ENCODE peak calls at places on chromosomes 1 and 21, in ten cellular contexts. F is suprapubic skin; E is heart left ventricle; S is neural crest cell; W is omental fat pad; Q is prostate gland; A is mucosa of descending colon; O is thoracic aorta; X is CD8-positive, alpha-beta T cell; U is AG04450. H is an unnamed sample.

GRCh38 chr1:153598309-153599172 is 14.4 kb downstream of the S100A16 start:
- DNase-seq in E (no peak), X (no peak), W (no peak), O (no peak), F (no peak), Q (no peak), U (no peak), S (no peak), A (no peak), H (no peak)

GRCh38 chr1:12567288-12567819 is 50.7 kb downstream of the DHRS3 start:
- DNase-seq in U (no peak), F (no peak), E (no peak), A (no peak), X (no peak), O (no peak), Q (no peak), S (no peak), W (no peak), H (no peak)

GRCh38 chr1:112849967-112850641 is 105.9 kb downstream of the SLC16A1 start:
- DNase-seq in E (no peak), A (no peak), O (no peak), Q (no peak), W (no peak), X (no peak), U (no peak), S (peak), F (no peak), H (no peak)

GRCh38 chr21:27190601-27191000 is 223.7 kb upstream of the ADAMTS5 start:
- DNase-seq in X (no peak), Q (peak), W (no peak), A (no peak), E (no peak), F (no peak), S (no peak), U (no peak), O (no peak), H (no peak)

GRCh38 chr1:156126043-156126700 is 11.7 kb downstream of the LMNA start:
- DNase-seq in E (peak), W (peak), A (peak), F (peak), Q (no peak), S (no peak), X (peak), U (peak), O (peak), H (peak)

GRCh38 chr21:39863111-39863510 is 4.1 kb upstream of the PCP4 start:
- DNase-seq in A (peak), F (no peak), W (no peak), U (no peak), X (no peak), O (no peak), E (no peak), Q (no peak), S (no peak), H (no peak)

GRCh38 chr1:243343970-243344749 is 88.3 kb downstream of the SDCCAG8 start:
- DNase-seq in F (no peak), E (no peak), W (no peak), X (no peak), S (no peak), Q (no peak), U (no peak), O (no peak), A (peak), H (no peak)

GRCh38 chr1:171219751-171220385 is 28.4 kb upstream of the FMO1 start:
- DNase-seq in W (no peak), E (no peak), U (peak), O (no peak), S (no peak), F (no peak), A (no peak), X (no peak), Q (no peak), H (no peak)

GRCh38 chr1:232599178-232600041 is 30.5 kb downstream of the SIPA1L2 start:
- DNase-seq in Q (no peak), U (no peak), O (no peak), W (no peak), A (no peak), S (no peak), E (no peak), X (no peak), F (no peak), H (no peak)

GRCh38 chr1:243495442-243496172 is 239.8 kb downstream of the SDCCAG8 start:
- DNase-seq in A (no peak), O (no peak), U (no peak), S (no peak), F (no peak), W (no peak), E (no peak), X (no peak), Q (no peak), H (no peak)

GRCh38 chr21:46038871-46039397 is 57.4 kb downstream of the COL6A1 start:
- DNase-seq in S (no peak), Q (no peak), X (no peak), F (peak), A (no peak), W (no peak), U (no peak), E (peak), O (peak), H (no peak)

GRCh38 chr1:10628685-10629084 is 153.9 kb downstream of the PEX14 start:
- DNase-seq in U (no peak), Q (no peak), S (no peak), E (peak), W (no peak), O (no peak), A (no peak), X (no peak), F (no peak), H (no peak)

GRCh38 chr1:53116307-53116810 is 26.1 kb downstream of the SLC1A7 start:
- DNase-seq in S (no peak), E (no peak), X (no peak), Q (no peak), U (no peak), W (no peak), O (no peak), F (no peak), A (no peak), H (no peak)

GRCh38 chr1:39694026-39694425 is 2.8 kb upstream of the HPCAL4 start:
- DNase-seq in F (no peak), U (no peak), A (no peak), W (no peak), E (no peak), X (no peak), Q (no peak), S (no peak), O (no peak), H (no peak)

GRCh38 chr1:48442864-48443619 is 29.0 kb downstream of the SPATA6 start:
- DNase-seq in A (peak), U (no peak), X (no peak), W (no peak), Q (no peak), O (no peak), E (no peak), S (no peak), F (no peak), H (no peak)

GRCh38 chr1:63322248-63322943 is at the start of gene FOXD3:
- DNase-seq in U (no peak), X (no peak), S (peak), E (peak), W (no peak), F (no peak), Q (peak), O (no peak), A (peak), H (peak)

GRCh38 chr21:41562101-41563000 is 54.4 kb upstream of the TMPRSS2 start:
- DNase-seq in U (no peak), A (peak), E (peak), Q (no peak), X (no peak), S (no peak), F (no peak), W (no peak), O (no peak), H (no peak)

GRCh38 chr1:88935522-88936222 is 44.3 kb upstream of the GTF2B start:
- DNase-seq in U (peak), F (no peak), W (no peak), A (no peak), X (no peak), S (peak), Q (no peak), E (no peak), O (no peak), H (no peak)

GRCh38 chr1:115337633-115338456 is at the start of gene NGF:
- DNase-seq in O (no peak), U (peak), F (no peak), X (no peak), E (peak), A (no peak), Q (no peak), S (peak), W (no peak), H (no peak)

DNA sequence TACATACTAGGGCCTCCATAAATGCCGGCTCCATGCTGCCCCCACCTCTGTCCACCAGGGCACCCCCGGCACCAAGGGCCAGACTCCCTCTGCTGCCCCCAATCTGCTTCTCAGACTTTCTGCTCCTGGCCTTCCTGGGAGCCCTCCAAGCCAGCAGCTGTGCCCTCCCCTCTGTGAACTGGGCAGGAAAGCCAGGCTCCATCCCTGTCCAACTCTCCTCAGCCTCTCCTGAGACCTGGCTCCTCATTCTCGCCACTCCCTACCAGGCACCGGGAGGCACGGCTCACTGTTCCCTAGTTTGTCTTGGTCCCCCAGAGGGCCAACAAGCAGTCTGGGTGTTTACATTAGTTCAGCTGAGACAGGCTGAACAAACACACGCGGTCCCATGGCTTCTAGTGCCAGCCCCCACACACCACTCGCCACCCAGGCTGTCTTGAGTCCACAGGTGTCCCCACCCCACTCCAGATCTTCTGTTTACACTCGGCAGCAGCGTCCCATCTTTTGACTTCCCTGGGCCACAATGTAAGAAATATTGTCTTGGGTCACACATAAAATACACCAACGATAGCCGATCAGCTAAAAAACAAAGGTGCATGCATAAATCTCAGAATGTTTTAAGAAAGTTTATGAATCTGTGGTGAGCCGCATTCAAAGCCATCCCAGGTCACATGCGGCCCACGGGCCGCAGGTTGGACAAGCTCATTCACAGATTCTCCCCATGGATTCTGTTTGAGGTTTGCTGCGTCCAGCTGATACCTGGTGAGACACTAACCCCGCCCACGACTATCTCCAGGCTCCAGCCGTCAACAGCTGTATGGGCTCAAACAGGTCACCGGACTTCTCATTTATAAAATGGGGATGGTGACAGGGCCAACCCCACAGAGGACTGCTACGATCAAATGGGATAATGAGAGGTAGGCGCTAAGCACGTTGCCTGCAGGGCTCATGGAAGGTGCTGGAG is 29.5 kb upstream of the ECE1 start:
- DNase-seq in O (no peak), W (no peak), A (no peak), F (no peak), S (no peak), U (no peak), X (no peak), Q (peak), E (no peak), H (no peak)
- TF ChIP-seq CTCF in O (peak), W (no peak), A (no peak), F (no peak), S (no peak), U (peak), X (no peak), Q (no peak), E (no peak), H (no peak)

DNA sequence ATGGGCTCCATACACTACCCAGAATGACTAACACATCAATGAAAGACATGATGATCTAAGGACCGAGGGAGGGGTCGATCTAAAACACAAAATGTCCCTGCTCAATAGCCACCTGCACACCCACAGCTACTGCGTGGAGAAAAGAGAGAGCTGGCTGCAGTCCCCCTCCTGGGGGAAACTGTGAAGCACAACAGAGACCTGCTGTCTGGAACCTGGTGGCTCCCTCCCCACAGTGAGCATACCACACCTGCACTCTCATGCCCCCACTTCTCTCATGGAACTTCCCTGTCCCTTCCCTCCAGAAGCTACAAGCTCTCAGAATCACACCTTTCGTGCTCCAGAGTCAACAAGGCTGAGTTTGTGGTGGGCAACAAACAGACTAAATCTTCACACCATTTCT is 130.1 kb upstream of the ERG start:
- DNase-seq in S (no peak), W (no peak), U (no peak), Q (no peak), F (no peak), X (no peak), O (no peak), A (no peak), E (no peak), H (no peak)
- TF ChIP-seq CTCF in S (peak), W (no peak), U (no peak), Q (no peak), F (no peak), X (no peak), O (peak), A (no peak), E (no peak), H (no peak)

GRCh38 chr1:50106095-50106761 is 2.5 kb upstream of the ELAVL4 start:
- DNase-seq in O (no peak), W (no peak), X (no peak), U (no peak), A (no peak), Q (no peak), F (no peak), S (no peak), E (no peak), H (no peak)

GRCh38 chr1:50108497-50109073 is at the start of gene ELAVL4:
- DNase-seq in E (no peak), O (no peak), X (no peak), U (no peak), S (no peak), Q (no peak), F (no peak), A (peak), W (no peak), H (no peak)

GRCh38 chr1:50109647-50110075 is 941 bp downstream of the ELAVL4 start:
- DNase-seq in O (no peak), F (no peak), U (no peak), W (no peak), S (no peak), Q (no peak), A (peak), X (no peak), E (no peak), H (no peak)

GRCh38 chr1:50103615-50104081 is 5.1 kb upstream of the ELAVL4 start:
- DNase-seq in A (no peak), W (no peak), O (no peak), F (no peak), E (no peak), Q (no peak), X (no peak), U (no peak), S (no peak), H (no peak)

GRCh38 chr1:50105430-50105829 is 3.3 kb upstream of the ELAVL4 start:
- DNase-seq in U (no peak), S (no peak), W (no peak), E (no peak), Q (no peak), A (no peak), X (no peak), F (no peak), O (no peak), H (no peak)
- TF ChIP-seq CTCF in U (no peak), S (peak), W (no peak), E (no peak), Q (no peak), A (no peak), X (no peak), F (no peak), O (no peak), H (no peak)

GRCh38 chr1:44030606-44031050 is 634 bp downstream of the SLC6A9 start:
- DNase-seq in X (peak), Q (no peak), W (no peak), F (no peak), A (no peak), U (no peak), O (no peak), E (peak), S (peak), H (peak)
- TF ChIP-seq CTCF in X (no peak), Q (no peak), W (no peak), F (no peak), A (no peak), U (peak), O (peak), E (peak), S (peak), H (no peak)

GRCh38 chr1:55064861-55065263 is 25.5 kb downstream of the PCSK9 start:
- DNase-seq in U (peak), O (no peak), X (no peak), W (no peak), S (no peak), Q (peak), A (no peak), F (no peak), E (peak), H (no peak)
- TF ChIP-seq CTCF in U (no peak), O (no peak), X (no peak), W (no peak), S (no peak), Q (no peak), A (no peak), F (no peak), E (no peak), H (no peak)

GRCh38 chr1:220454155-220454777 is 73.7 kb upstream of the MARK1 start:
- DNase-seq in W (no peak), E (no peak), X (no peak), U (no peak), F (no peak), O (no peak), Q (no peak), S (no peak), A (no peak), H (no peak)
- TF ChIP-seq CTCF in W (no peak), E (peak), X (peak), U (no peak), F (no peak), O (peak), Q (no peak), S (peak), A (no peak), H (peak)

H was measured in natural killer cell.